ENCODE peak calls at places on chromosomes 11 and 22, in four cellular contexts. R, V, H and W are unnamed samples.

GRCh38 chr11:12377824-12378593 is 638 bp downstream of the PARVA start:
- DNase-seq in R (peak), V (peak), H (no peak), W (no peak)

GRCh38 chr22:40022536-40023225 is 27.9 kb downstream of the FAM83F start:
- DNase-seq in R (no peak), V (no peak), H (no peak), W (no peak)

GRCh38 chr11:113106507-113106906 is 145.3 kb downstream of the NCAM1 start:
- DNase-seq in R (no peak), V (peak), H (no peak), W (no peak)

GRCh38 chr22:19612866-19613572 is 88.8 kb upstream of the CLDN5 start:
- DNase-seq in R (no peak), V (no peak), H (no peak), W (no peak)

GRCh38 chr11:124760205-124760652 is 1.9 kb downstream of the ESAM start:
- DNase-seq in R (no peak), V (no peak), H (peak), W (no peak)

GRCh38 chr11:130623909-130624668 is 175.6 kb downstream of the ADAMTS15 start:
- DNase-seq in R (no peak), V (peak), H (no peak), W (no peak)

GRCh38 chr11:102446606-102447005 is 6.0 kb downstream of the TMEM123 start:
- DNase-seq in R (no peak), V (peak), H (no peak), W (no peak)

GRCh38 chr11:117690484-117691205 is 106.4 kb downstream of the DSCAML1 start:
- DNase-seq in R (no peak), V (peak), H (no peak), W (no peak)

GRCh38 chr11:124499711-124500110 is 43.7 kb downstream of the OR8B12 start:
- DNase-seq in R (no peak), V (no peak), H (no peak), W (no peak)

GRCh38 chr11:130449996-130450419 is 1.6 kb downstream of the ADAMTS15 start:
- DNase-seq in R (no peak), V (no peak), H (no peak), W (no peak)

GRCh38 chr22:43126506-43127165 is 16.1 kb downstream of the BIK start:
- DNase-seq in R (no peak), V (peak), H (no peak), W (no peak)